ENCODE peak calls at places on chromosomes 3 and 15, in four cellular contexts. R is A549, E is IMR-90, F is GM12878. L is an unnamed sample.

GRCh38 chr3:48356419-48356818 is 15.6 kb upstream of the FBXW12 start:
- DNase-seq in R (no peak), E (no peak), F (no peak), L (no peak)

GRCh38 chr3:172557515-172558220 is 34.4 kb upstream of the TNFSF10 start:
- DNase-seq in R (no peak), E (peak; percentile 51), F (no peak), L (no peak)

GRCh38 chr3:125582707-125583106 is 12.6 kb downstream of the OSBPL11 start:
- DNase-seq in R (no peak), E (peak; percentile 32), F (no peak), L (peak; percentile 16)

GRCh38 chr3:12143949-12144504 is 14.7 kb downstream of the TIMP4 start:
- DNase-seq in R (no peak), E (peak; percentile 81), F (no peak), L (no peak)

GRCh38 chr3:143266512-143266911 is 146.9 kb downstream of the CHST2 start:
- DNase-seq in R (no peak), E (no peak), F (no peak), L (no peak)

GRCh38 chr15:80157215-80157614 is 4.4 kb downstream of the FAH start:
- DNase-seq in R (no peak), E (no peak), F (no peak), L (no peak)

GRCh38 chr15:50820808-50821382 is 55.4 kb upstream of the SPPL2A start:
- DNase-seq in R (no peak), E (no peak), F (no peak), L (no peak)

GRCh38 chr3:131658115-131658514 is 155.3 kb upstream of the MRPL3 start:
- DNase-seq in R (no peak), E (no peak), F (no peak), L (peak; percentile 9)

GRCh38 chr3:13262493-13263211 is 157.5 kb downstream of the NUP210 start:
- DNase-seq in R (no peak), E (no peak), F (peak; percentile 37), L (no peak)

GRCh38 chr3:183295211-183295610 is 42.2 kb downstream of the B3GNT5 start:
- DNase-seq in R (no peak), E (peak; percentile 91), F (no peak), L (no peak)

GRCh38 chr3:195916291-195916690 is 7.9 kb upstream of the TNK2 start:
- DNase-seq in R (no peak), E (no peak), F (no peak), L (no peak)

GRCh38 chr3:16917980-16918682 is 33.4 kb downstream of the PLCL2 start:
- DNase-seq in R (no peak), E (no peak), F (no peak), L (no peak)

DNA sequence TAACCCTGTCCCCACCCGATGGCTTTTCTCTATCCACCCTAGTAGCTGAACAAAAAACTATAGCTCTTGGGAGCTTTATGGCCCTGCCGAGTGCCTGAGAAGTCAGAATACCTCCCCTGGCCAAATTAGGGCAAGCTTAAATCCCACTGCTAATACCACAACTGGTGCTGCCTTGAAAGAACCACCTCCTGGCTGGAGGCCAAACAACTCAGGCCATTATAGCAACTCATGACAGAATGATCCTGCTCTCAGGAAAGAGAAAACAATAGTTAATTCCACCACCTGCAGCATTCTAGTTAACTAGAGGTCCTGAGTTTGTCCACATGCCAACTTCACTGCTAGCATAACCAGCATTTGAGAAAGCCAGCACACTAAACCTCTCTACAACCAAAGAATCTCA is 123.2 kb downstream of the RTP4 start:
- DNase-seq in R (no peak), E (no peak), F (no peak), L (no peak)
- TF ChIP-seq ELK1 in R (no peak), E (no peak), F (no peak), L (no peak)

DNA sequence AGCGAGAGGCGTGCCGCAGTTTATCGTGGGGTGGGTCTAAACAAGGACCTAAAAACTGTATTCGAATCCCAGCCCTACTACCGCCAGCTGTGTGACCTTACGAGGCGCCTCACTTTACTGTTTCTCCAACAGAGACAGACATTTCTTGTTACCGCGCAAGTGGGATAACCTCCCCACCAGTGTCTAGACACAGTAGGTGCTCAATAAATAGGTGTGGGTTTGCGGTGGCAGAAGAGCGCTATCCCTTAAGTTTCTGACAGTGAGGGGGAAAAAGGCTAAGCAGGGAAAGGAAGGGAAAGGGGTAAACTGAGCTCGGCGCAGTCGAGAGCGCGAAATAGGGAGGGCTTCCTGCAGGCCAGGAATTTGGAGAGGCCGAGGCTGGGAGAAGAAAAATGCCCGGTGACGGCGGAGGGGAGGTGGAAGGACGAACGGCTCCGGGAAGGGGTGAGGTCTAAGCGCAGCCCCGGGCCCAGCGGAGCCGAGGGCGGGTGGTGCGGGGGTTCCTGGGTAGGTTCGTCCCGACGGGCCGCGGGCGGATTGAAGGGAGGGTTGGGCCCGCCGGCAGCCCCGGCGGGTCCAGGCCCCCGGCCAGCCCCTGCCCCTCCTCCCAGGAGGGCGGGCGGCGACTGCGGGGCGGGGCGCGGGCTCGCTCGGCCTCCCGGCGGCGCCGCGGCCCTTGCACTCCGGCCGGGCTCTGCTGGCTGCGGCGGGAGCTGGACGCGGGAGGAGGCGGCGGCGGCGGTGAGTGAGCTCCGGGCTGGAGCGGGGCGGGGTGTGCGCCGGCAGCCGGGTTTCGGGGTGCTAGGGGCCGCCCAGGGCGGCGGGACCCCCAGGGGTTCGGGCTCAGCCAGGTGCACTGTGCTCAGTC is at the start of gene CGNL1:
- DNase-seq in R (peak; percentile 62), E (no peak), F (no peak), L (peak; percentile 59)
- TF ChIP-seq ELK1 in R (no peak), E (no peak), F (no peak), L (no peak)

GRCh38 chr3:112594856-112595255 is 33.0 kb downstream of the SLC35A5 start:
- DNase-seq in R (no peak), E (no peak), F (no peak), L (no peak)
- TF ChIP-seq ELK1 in R (no peak), E (no peak), F (no peak), L (no peak)

GRCh38 chr15:100902436-100903190 is 16.5 kb upstream of the LRRK1 start:
- DNase-seq in R (no peak), E (peak; percentile 89), F (no peak), L (no peak)
- TF ChIP-seq ELK1 in R (no peak), E (no peak), F (no peak), L (no peak)

GRCh38 chr15:39581501-39582285 is 814 bp downstream of the THBS1 start:
- DNase-seq in R (peak; percentile 52), E (peak; percentile 65), F (no peak), L (peak; percentile 18)
- TF ChIP-seq ELK1 in R (no peak), E (no peak), F (no peak), L (no peak)